ENCODE peak calls at places on chromosomes 13 and 19, in nine cellular contexts. Q is thyroid gland; C is HAP-1; M is epithelial cell of esophagus; F is CD8-positive, alpha-beta memory T cell; X is AG10803; A is IMR-90; O is CD4-positive, alpha-beta memory T cell; T is AG09309. B is an unnamed sample.

GRCh38 chr13:101751488-101751887 is 299.0 kb downstream of the ITGBL1 start:
- DNase-seq in Q (no peak), C (peak; percentile 13), M (peak; percentile 75), F (no peak), X (peak; percentile 61), A (peak; percentile 77), O (no peak), T (peak; percentile 2), B (no peak)

GRCh38 chr13:60754211-60754610 is 357.2 kb downstream of the TDRD3 start:
- DNase-seq in Q (no peak), C (peak; percentile 20), M (no peak), F (no peak), X (no peak), A (no peak), O (no peak), T (no peak), B (no peak)

GRCh38 chr19:32373614-32374295 is 28.3 kb downstream of the ZNF507 start:
- DNase-seq in Q (peak; percentile 19), C (no peak), M (peak; percentile 99), F (no peak), X (peak; percentile 96), A (peak; percentile 100), O (no peak), T (peak; percentile 96), B (no peak)

GRCh38 chr13:85528578-85529215 is 270.5 kb downstream of the SLITRK6 start:
- DNase-seq in Q (no peak), C (peak; percentile 8), M (peak; percentile 23), F (no peak), X (peak; percentile 74), A (peak; percentile 90), O (no peak), T (peak; percentile 68), B (no peak)

GRCh38 chr13:48801255-48801654 is 147.5 kb downstream of the CYSLTR2 start:
- DNase-seq in Q (no peak), C (no peak), M (no peak), F (no peak), X (peak; percentile 90), A (peak; percentile 81), O (no peak), T (peak; percentile 80), B (no peak)

GRCh38 chr19:35901854-35902661 is at the start of gene HCST:
- DNase-seq in Q (no peak), C (no peak), M (peak; percentile 27), F (peak; percentile 74), X (peak; percentile 93), A (peak; percentile 22), O (peak; percentile 75), T (no peak), B (peak; percentile 82)

GRCh38 chr19:644789-645188 is 5.1 kb downstream of the FGF22 start:
- DNase-seq in Q (no peak), C (no peak), M (no peak), F (no peak), X (no peak), A (no peak), O (no peak), T (no peak), B (no peak)

GRCh38 chr19:44710483-44710882 is 11.5 kb downstream of the CEACAM16 start:
- DNase-seq in Q (no peak), C (no peak), M (no peak), F (no peak), X (no peak), A (no peak), O (no peak), T (no peak), B (no peak)

GRCh38 chr19:13022111-13022858 is 27.0 kb downstream of the NFIX start:
- DNase-seq in Q (no peak), C (no peak), M (no peak), F (no peak), X (peak; percentile 75), A (peak; percentile 76), O (no peak), T (no peak), B (no peak)

GRCh38 chr19:2542341-2543069 is 66.6 kb downstream of the GADD45B start:
- DNase-seq in Q (no peak), C (no peak), M (no peak), F (no peak), X (no peak), A (peak; percentile 71), O (no peak), T (no peak), B (no peak)

GRCh38 chr13:49444517-49445395 is 682 bp downstream of the SETDB2 start:
- DNase-seq in Q (peak; percentile 20), C (peak; percentile 60), M (peak; percentile 74), F (peak; percentile 33), X (peak; percentile 88), A (peak; percentile 68), O (peak; percentile 46), T (no peak), B (peak; percentile 58)

GRCh38 chr13:49454388-49455015 is 10.4 kb downstream of the SETDB2 start:
- DNase-seq in Q (no peak), C (no peak), M (no peak), F (peak; percentile 31), X (peak; percentile 70), A (peak; percentile 88), O (peak; percentile 28), T (no peak), B (peak; percentile 15)

GRCh38 chr13:108961542-108962125 is 332.2 kb downstream of the MYO16 start:
- DNase-seq in Q (no peak), C (peak; percentile 55), M (peak; percentile 62), F (peak; percentile 29), X (peak; percentile 69), A (peak; percentile 62), O (peak; percentile 57), T (peak; percentile 25), B (peak; percentile 35)

GRCh38 chr13:54884645-54885044 is 1856.0 kb downstream of the OLFM4 start:
- DNase-seq in Q (no peak), C (no peak), M (no peak), F (no peak), X (no peak), A (no peak), O (no peak), T (no peak), B (no peak)

GRCh38 chr13:106151056-106151699 is 384.3 kb downstream of the EFNB2 start:
- DNase-seq in Q (no peak), C (peak; percentile 43), M (peak; percentile 97), F (no peak), X (peak; percentile 98), A (peak; percentile 84), O (no peak), T (peak; percentile 93), B (no peak)

GRCh38 chr13:90867336-90867683 is 480.2 kb upstream of the MIR17HG start:
- DNase-seq in Q (peak; percentile 76), C (peak; percentile 58), M (peak; percentile 90), F (no peak), X (peak; percentile 66), A (peak; percentile 27), O (no peak), T (peak; percentile 16), B (peak; percentile 49)

GRCh38 chr13:96243371-96243770 is 153.5 kb downstream of the HS6ST3 start:
- DNase-seq in Q (no peak), C (no peak), M (no peak), F (no peak), X (no peak), A (no peak), O (no peak), T (no peak), B (no peak)

GRCh38 chr19:44540736-44541135 is 11.3 kb upstream of the CEACAM20 start:
- DNase-seq in Q (no peak), C (no peak), M (no peak), F (no peak), X (no peak), A (no peak), O (no peak), T (no peak), B (no peak)

GRCh38 chr13:28586585-28587540 is 72.1 kb upstream of the POMP start:
- DNase-seq in Q (no peak), C (peak; percentile 8), M (no peak), F (no peak), X (no peak), A (no peak), O (no peak), T (no peak), B (no peak)
- H3K4me3 ChIP-seq in Q (no peak overlapping the region), C (no peak overlapping the region), M (no peak overlapping the region), F (no peak overlapping the region), X (no peak overlapping the region), A (no peak overlapping the region), O (no peak overlapping the region), T (no peak overlapping the region), B (no peak overlapping the region)

DNA sequence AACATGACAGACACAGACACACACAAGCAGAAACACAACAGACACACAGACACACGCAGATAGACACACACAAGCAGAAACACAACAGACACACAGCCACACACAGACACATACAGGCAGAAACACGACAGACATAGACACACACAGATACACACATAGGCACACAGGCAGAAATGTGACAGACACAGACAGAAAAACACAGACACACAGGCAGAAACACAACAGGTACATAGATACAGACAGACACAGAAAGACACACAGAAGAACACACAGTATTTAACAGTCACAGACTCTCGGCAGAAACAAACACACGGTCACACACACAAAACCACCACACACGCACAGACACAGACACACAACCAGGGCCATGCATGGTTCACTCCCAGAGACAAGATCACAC is 905 bp downstream of the TBXA2R start:
- DNase-seq in Q (no peak), C (no peak), M (no peak), F (no peak), X (no peak), A (no peak), O (no peak), T (no peak), B (no peak)
- H3K4me3 ChIP-seq in Q (no peak overlapping the region), C (peak overlapping the region; percentile 46), M (no peak overlapping the region), F (peak overlapping the region; percentile 21), X (peak overlapping the region; percentile 66), A (peak overlapping the region; percentile 56), O (peak overlapping the region; percentile 6), T (peak overlapping the region; percentile 44), B (no peak overlapping the region)

DNA sequence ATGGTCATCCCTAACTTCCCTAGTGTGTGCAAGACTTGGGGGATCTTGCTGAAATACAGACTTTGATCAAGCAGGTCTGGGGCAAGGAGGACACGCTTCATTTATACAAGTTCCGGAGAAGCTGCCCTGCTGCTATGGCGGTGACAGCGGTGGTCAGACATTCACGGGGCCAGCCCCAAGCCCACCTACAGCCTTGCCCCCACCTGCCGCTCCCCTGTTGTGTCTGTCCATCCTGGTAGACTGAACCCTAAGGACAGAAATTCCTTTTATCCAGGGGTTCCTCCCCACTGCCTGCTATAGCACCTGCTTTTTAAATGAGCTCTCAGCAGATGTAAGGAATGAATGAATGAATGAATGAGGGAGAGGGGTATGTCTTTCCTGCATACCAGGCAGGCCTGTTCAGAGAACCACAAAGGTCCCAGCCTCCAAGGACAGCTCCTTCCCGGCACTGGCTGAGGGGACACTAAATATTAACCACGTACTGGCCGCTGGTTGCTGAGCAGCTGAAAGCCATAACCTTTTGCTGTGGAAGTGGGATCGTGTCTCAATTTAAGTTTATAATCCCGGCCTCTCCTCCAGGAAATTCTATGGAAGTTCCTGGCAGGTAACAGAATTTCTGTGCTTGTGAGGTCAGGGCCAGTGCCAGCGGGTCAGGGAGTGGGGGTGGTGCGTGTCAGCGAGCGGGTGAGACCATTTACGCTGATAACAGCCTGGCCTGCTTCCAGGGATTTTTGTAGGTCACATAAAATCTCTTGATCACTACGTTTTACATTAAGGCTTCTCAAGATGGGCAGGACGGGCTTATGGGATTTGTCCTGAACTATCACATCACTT is 27.1 kb downstream of the TSSK6 start:
- DNase-seq in Q (no peak), C (no peak), M (no peak), F (no peak), X (no peak), A (no peak), O (no peak), T (no peak), B (no peak)
- H3K4me3 ChIP-seq in Q (no peak overlapping the region), C (no peak overlapping the region), M (no peak overlapping the region), F (peak overlapping the region; percentile 40), X (peak overlapping the region; percentile 39), A (no peak overlapping the region), O (peak overlapping the region; percentile 9), T (no peak overlapping the region), B (peak overlapping the region; percentile 31)

GRCh38 chr13:113528798-113529180 is 38.3 kb upstream of the DCUN1D2 start:
- DNase-seq in Q (peak; percentile 76), C (no peak), M (no peak), F (no peak), X (no peak), A (no peak), O (no peak), T (no peak), B (no peak)
- H3K4me3 ChIP-seq in Q (no peak overlapping the region), C (no peak overlapping the region), M (no peak overlapping the region), F (no peak overlapping the region), X (no peak overlapping the region), A (no peak overlapping the region), O (no peak overlapping the region), T (no peak overlapping the region), B (no peak overlapping the region)

B was measured in Jurkat, Clone E6-1.